ENCODE peak calls at places on chromosomes 1 and 21, in six cellular contexts. X is ACHN; T is stimulated activated CD4-positive, alpha-beta T cell treated with anti-CD3 and anti-CD28 coated beads, Interleukin-4, amount 100 ng/mL, for 24 hours; P is brain microvascular endothelial cell; R is heart right ventricle; S is prostate gland. V is an unnamed sample.

GRCh38 chr1:1179983-1180861 is 6.5 kb downstream of the TTLL10 start:
- DNase-seq in R (no peak), S (no peak), X (no peak), P (no peak), T (no peak), V (no peak)

GRCh38 chr21:35336534-35336933 is 287.4 kb upstream of the RUNX1 start:
- DNase-seq in P (no peak), X (no peak), R (no peak), S (no peak), T (peak; percentile 18), V (no peak)

GRCh38 chr1:226452981-226453380 is 45.1 kb upstream of the PARP1 start:
- DNase-seq in X (no peak), T (no peak), P (no peak), S (no peak), R (no peak), V (no peak)

GRCh38 chr1:48603222-48603621 is 131.2 kb upstream of the SPATA6 start:
- DNase-seq in S (no peak), X (no peak), P (no peak), R (no peak), T (no peak), V (no peak)

GRCh38 chr1:160096491-160097116 is 1.8 kb downstream of the IGSF8 start:
- DNase-seq in P (no peak), T (no peak), S (no peak), R (no peak), X (no peak), V (peak; percentile 90)

GRCh38 chr1:222053790-222054294 is 312.0 kb upstream of the DUSP10 start:
- DNase-seq in R (no peak), X (no peak), T (no peak), S (no peak), P (no peak), V (peak; percentile 24)

GRCh38 chr1:53195913-53196484 is 625 bp upstream of the CPT2 start:
- DNase-seq in P (no peak), S (no peak), T (no peak), X (no peak), R (no peak), V (no peak)

GRCh38 chr1:39671793-39672550 is at the start of gene NT5C1A:
- DNase-seq in T (peak; percentile 26), X (no peak), P (no peak), S (no peak), R (peak; percentile 41), V (no peak)

GRCh38 chr1:228098323-228098931 is 4.7 kb downstream of the C1orf35 start:
- DNase-seq in R (no peak), X (no peak), S (no peak), P (no peak), T (no peak), V (no peak)

GRCh38 chr1:234781241-234782056 is 171.5 kb upstream of the IRF2BP2 start:
- DNase-seq in T (peak; percentile 54), S (no peak), P (no peak), X (no peak), R (peak; percentile 54), V (no peak)

GRCh38 chr1:3778590-3779264 is 6.2 kb downstream of the SMIM1 start:
- DNase-seq in S (no peak), T (no peak), P (no peak), X (no peak), R (no peak), V (no peak)

GRCh38 chr1:175278236-175278635 is 85.7 kb upstream of the KIAA0040 start:
- DNase-seq in T (no peak), S (no peak), R (no peak), P (no peak), X (no peak), V (no peak)

GRCh38 chr1:101520302-101520701 is 283.5 kb downstream of the S1PR1 start:
- DNase-seq in S (no peak), T (peak; percentile 6), X (peak; percentile 43), R (peak; percentile 7), P (peak; percentile 26), V (peak; percentile 43)

GRCh38 chr1:177848577-177848976 is 121.3 kb downstream of the SEC16B start:
- DNase-seq in R (no peak), T (no peak), S (no peak), X (no peak), P (no peak), V (peak; percentile 91)

GRCh38 chr1:205191617-205192016 is 19.9 kb downstream of the DSTYK start:
- DNase-seq in S (no peak), X (no peak), P (no peak), R (no peak), T (no peak), V (no peak)

GRCh38 chr1:47608296-47608875 is 170.5 kb downstream of the FOXD2 start:
- DNase-seq in P (no peak), X (no peak), S (no peak), T (no peak), R (no peak), V (no peak)

GRCh38 chr1:116278541-116278866 is 94.5 kb upstream of the ATP1A1 start:
- DNase-seq in R (no peak), X (no peak), P (no peak), S (no peak), T (no peak), V (no peak)